ENCODE peak calls at places on chromosomes 11 and 22, in nine cellular contexts. W, T, A, P, U, F, H, Z and J are unnamed samples.
A peak's percentile ranks its signal among the peaks of the same experiment; 100 is the strongest.

GRCh38 chr11:79290766-79291165 is 150.1 kb downstream of the TENM4 start:
- DNase-seq in W (no peak), T (no peak), A (no peak), P (no peak), U (no peak), F (no peak), H (no peak), Z (no peak), J (no peak)

GRCh38 chr11:100719362-100719761 is 32.3 kb downstream of the ARHGAP42 start:
- DNase-seq in W (no peak), T (no peak), A (no peak), P (no peak), U (peak; percentile 42), F (no peak), H (no peak), Z (peak; percentile 23), J (no peak)

GRCh38 chr22:37457093-37457893 is 28.9 kb downstream of the MFNG start:
- DNase-seq in W (no peak), T (peak; percentile 29), A (peak; percentile 79), P (no peak), U (peak; percentile 48), F (no peak), H (peak; percentile 85), Z (peak; percentile 61), J (peak; percentile 87)

GRCh38 chr11:106384429-106384828 is 307.0 kb downstream of the AASDHPPT start:
- DNase-seq in W (no peak), T (no peak), A (no peak), P (no peak), U (no peak), F (no peak), H (no peak), Z (no peak), J (no peak)

GRCh38 chr22:41841085-41841712 is 8.3 kb downstream of the SREBF2 start:
- DNase-seq in W (no peak), T (no peak), A (no peak), P (no peak), U (no peak), F (no peak), H (no peak), Z (no peak), J (no peak)

GRCh38 chr11:118338637-118339061 is 3.9 kb downstream of the CD3D start:
- DNase-seq in W (no peak), T (no peak), A (no peak), P (no peak), U (no peak), F (no peak), H (no peak), Z (no peak), J (peak; percentile 68)

GRCh38 chr22:28029201-28029948 is 110.3 kb upstream of the PITPNB start:
- DNase-seq in W (no peak), T (no peak), A (peak; percentile 64), P (no peak), U (peak; percentile 49), F (no peak), H (no peak), Z (peak; percentile 70), J (no peak)

GRCh38 chr22:39090426-39091064 is 6.5 kb upstream of the APOBEC3H start:
- DNase-seq in W (no peak), T (no peak), A (peak; percentile 75), P (no peak), U (no peak), F (no peak), H (no peak), Z (no peak), J (peak; percentile 41)

GRCh38 chr11:112786196-112786595 is 175.0 kb upstream of the NCAM1 start:
- DNase-seq in W (no peak), T (no peak), A (no peak), P (no peak), U (no peak), F (no peak), H (no peak), Z (no peak), J (no peak)

GRCh38 chr11:112785717-112786116 is 175.5 kb upstream of the NCAM1 start:
- DNase-seq in W (no peak), T (no peak), A (no peak), P (no peak), U (peak; percentile 11), F (no peak), H (no peak), Z (peak; percentile 53), J (no peak)

GRCh38 chr11:112783945-112784322 is 177.3 kb upstream of the NCAM1 start:
- DNase-seq in W (no peak), T (no peak), A (no peak), P (no peak), U (no peak), F (no peak), H (no peak), Z (no peak), J (no peak)

GRCh38 chr11:112785104-112785503 is 176.1 kb upstream of the NCAM1 start:
- DNase-seq in W (no peak), T (no peak), A (no peak), P (no peak), U (no peak), F (no peak), H (no peak), Z (no peak), J (no peak)

DNA sequence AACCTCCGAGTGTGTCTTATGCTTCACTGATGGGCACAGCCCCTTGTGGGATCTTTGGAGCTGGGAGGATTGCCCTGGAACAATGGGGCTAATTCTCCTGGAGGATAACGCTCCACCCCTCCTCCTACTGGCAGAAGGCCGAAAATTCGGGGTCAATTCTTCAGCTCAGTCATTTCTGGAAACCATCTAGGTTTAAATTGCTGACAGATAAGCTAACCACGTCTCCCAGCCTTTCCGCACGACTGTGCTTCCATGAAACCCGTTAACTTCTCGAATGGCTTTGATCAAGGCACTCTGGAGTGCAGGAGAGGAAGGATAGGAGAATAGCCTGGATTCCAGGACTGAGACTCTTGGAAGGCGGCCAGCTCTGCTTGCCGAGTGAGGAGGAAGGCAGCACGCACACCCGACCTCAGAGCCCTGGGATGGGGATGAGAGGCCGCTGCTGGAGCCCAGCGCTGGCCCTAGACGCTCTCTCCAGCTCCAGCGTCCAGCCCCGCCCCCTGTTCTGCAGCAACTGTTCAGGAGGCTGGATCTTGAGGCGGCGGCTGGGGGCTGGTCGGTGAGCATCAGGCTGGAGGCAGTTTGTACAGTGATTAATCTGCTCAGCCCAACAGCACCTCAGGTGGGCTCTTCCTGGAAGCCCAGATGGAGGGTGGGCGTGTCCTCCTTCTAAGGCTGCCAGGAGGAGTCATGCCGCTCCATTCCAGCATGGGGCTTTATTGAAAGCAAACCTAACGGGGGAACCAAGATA is 176.7 kb upstream of the NCAM1 start:
- DNase-seq in W (no peak), T (no peak), A (peak; percentile 85), P (no peak), U (no peak), F (no peak), H (no peak), Z (peak; percentile 68), J (no peak)
- TF ChIP-seq CTCF in W (no peak), T (no peak), A (no peak), P (no peak), U (no peak), F (no peak), H (no peak), Z (peak; percentile 7), J (no peak)

GRCh38 chr11:122103366-122103765 is 12.6 kb downstream of the BLID start:
- DNase-seq in W (no peak), T (no peak), A (no peak), P (no peak), U (peak; percentile 61), F (no peak), H (no peak), Z (no peak), J (no peak)

GRCh38 chr11:122099345-122100045 is 16.5 kb downstream of the BLID start:
- DNase-seq in W (no peak), T (peak; percentile 69), A (no peak), P (no peak), U (peak; percentile 71), F (no peak), H (no peak), Z (no peak), J (no peak)

GRCh38 chr11:122102426-122102825 is 13.6 kb downstream of the BLID start:
- DNase-seq in W (no peak), T (no peak), A (no peak), P (no peak), U (peak; percentile 54), F (no peak), H (no peak), Z (no peak), J (no peak)

GRCh38 chr11:122100222-122101080 is 15.6 kb downstream of the BLID start:
- DNase-seq in W (no peak), T (peak; percentile 72), A (peak; percentile 66), P (no peak), U (peak; percentile 68), F (no peak), H (peak; percentile 22), Z (peak; percentile 58), J (no peak)

GRCh38 chr11:122101625-122102291 is 14.3 kb downstream of the BLID start:
- DNase-seq in W (no peak), T (peak; percentile 88), A (peak; percentile 67), P (peak; percentile 55), U (peak; percentile 85), F (no peak), H (peak; percentile 57), Z (peak; percentile 80), J (no peak)
- TF ChIP-seq CTCF in W (peak; percentile 72), T (peak; percentile 71), A (peak; percentile 63), P (peak; percentile 69), U (peak; percentile 55), F (peak; percentile 25), H (peak; percentile 65), Z (peak; percentile 56), J (no peak)

GRCh38 chr11:16193897-16194381 is 162.4 kb downstream of the SOX6 start:
- DNase-seq in W (no peak), T (no peak), A (no peak), P (no peak), U (peak; percentile 11), F (no peak), H (no peak), Z (no peak), J (no peak)

GRCh38 chr11:16194566-16194965 is 161.8 kb downstream of the SOX6 start:
- DNase-seq in W (no peak), T (no peak), A (no peak), P (no peak), U (peak; percentile 11), F (no peak), H (no peak), Z (peak; percentile 69), J (no peak)

GRCh38 chr11:16195659-16196058 is 160.7 kb downstream of the SOX6 start:
- DNase-seq in W (peak; percentile 80), T (peak; percentile 66), A (no peak), P (peak; percentile 54), U (peak; percentile 65), F (no peak), H (no peak), Z (no peak), J (no peak)

GRCh38 chr11:16191212-16191851 is 165.0 kb downstream of the SOX6 start:
- DNase-seq in W (no peak), T (no peak), A (no peak), P (no peak), U (peak; percentile 18), F (no peak), H (no peak), Z (no peak), J (peak; percentile 10)

GRCh38 chr11:16191852-16192240 is 164.5 kb downstream of the SOX6 start:
- DNase-seq in W (no peak), T (no peak), A (no peak), P (no peak), U (no peak), F (no peak), H (no peak), Z (no peak), J (no peak)
- TF ChIP-seq CTCF in W (no peak), T (no peak), A (no peak), P (no peak), U (no peak), F (no peak), H (no peak), Z (no peak), J (no peak)

DNA sequence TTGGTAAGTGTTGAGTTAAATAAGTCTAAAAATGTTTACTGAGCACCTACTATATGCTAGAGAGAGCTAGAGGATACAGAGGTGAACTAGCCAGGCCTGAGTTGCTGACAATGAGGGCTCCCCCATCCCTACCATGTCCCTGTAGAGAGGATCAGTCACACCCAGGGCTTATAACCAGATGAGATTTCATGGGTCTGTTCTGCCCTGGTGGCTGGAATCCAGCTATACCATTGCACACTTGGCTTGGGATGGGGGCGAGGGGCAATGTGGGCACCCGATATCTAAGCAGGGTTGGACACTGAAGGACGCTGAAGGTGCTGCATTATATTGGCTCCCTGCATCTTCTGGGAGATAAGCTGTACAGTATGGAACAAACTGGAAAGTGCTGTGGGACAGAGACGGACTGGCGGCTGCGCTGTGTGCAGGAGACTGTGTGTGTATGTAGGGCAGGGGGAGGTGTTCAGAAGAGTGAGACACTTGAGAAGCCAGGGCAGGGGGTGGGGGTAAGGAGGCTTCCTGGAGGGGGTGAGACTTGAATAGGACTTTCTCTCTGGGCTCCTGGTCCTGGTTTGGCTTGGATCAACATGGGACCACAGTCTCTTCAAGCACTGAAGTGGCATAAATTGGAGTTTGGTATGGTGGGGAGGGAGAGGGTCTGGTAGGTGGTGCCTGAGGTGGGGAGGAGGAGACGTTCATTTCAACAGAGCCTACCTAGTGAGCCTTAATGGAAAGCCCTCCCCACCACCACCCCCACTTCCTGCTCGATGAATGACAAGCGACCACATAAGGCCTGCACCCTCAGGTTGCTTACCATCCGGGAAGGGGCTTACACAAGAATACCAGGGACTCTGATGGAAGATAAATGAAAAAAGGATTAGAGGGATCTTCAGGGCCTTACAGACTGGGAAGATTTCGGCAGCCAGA is 1.8 kb downstream of the CD82 start:
- DNase-seq in W (no peak), T (no peak), A (no peak), P (no peak), U (no peak), F (no peak), H (no peak), Z (no peak), J (peak; percentile 29)
- TF ChIP-seq CTCF in W (peak; percentile 6), T (peak; percentile 58), A (no peak), P (no peak), U (peak; percentile 25), F (no peak), H (peak; percentile 34), Z (no peak), J (no peak)